ENCODE peak calls at places on chromosomes 11 and 22, in nine cellular contexts. Y is HFF-Myc, J is A673, W is coronary artery, P is fibroblast of lung, V is AG09309, E is A549, R is astrocyte, T is bronchial epithelial cell. K is an unnamed sample.

GRCh38 chr22:35743466-35743865 is 25.8 kb downstream of the APOL5 start:
- DNase-seq in Y (no peak), R (no peak), W (no peak), E (no peak), T (no peak), J (no peak), P (peak; percentile 13), V (no peak), K (no peak)

GRCh38 chr22:32584650-32585049 is 110.0 kb downstream of the FBXO7 start:
- DNase-seq in R (peak; percentile 66), P (peak; percentile 72), T (no peak), V (no peak), W (no peak), J (no peak), E (no peak), Y (no peak), K (no peak)

GRCh38 chr11:108562746-108563581 is 30.6 kb downstream of the EXPH5 start:
- DNase-seq in V (no peak), P (peak; percentile 31), E (no peak), R (peak; percentile 15), T (peak; percentile 34), Y (no peak), W (no peak), J (no peak), K (no peak)

GRCh38 chr11:36672815-36673450 is 74.9 kb upstream of the RAG2 start:
- DNase-seq in Y (peak; percentile 26), P (peak; percentile 39), R (peak; percentile 36), T (peak; percentile 47), V (peak; percentile 20), J (peak; percentile 83), W (no peak), E (no peak), K (peak; percentile 55)

GRCh38 chr11:125088123-125088522 is 23.3 kb downstream of the TMEM218 start:
- DNase-seq in W (no peak), E (no peak), J (no peak), V (no peak), R (no peak), P (no peak), T (no peak), Y (no peak), K (no peak)

GRCh38 chr11:100680070-100680469 is 7.0 kb upstream of the ARHGAP42 start:
- DNase-seq in R (no peak), E (no peak), W (no peak), V (no peak), J (no peak), Y (no peak), T (no peak), P (no peak), K (no peak)

GRCh38 chr11:45079943-45080719 is 66.3 kb upstream of the PRDM11 start:
- DNase-seq in V (no peak), E (no peak), T (no peak), P (no peak), W (no peak), R (no peak), Y (no peak), J (no peak), K (peak; percentile 63)

GRCh38 chr22:27989758-27990450 is 70.8 kb upstream of the PITPNB start:
- DNase-seq in P (no peak), W (peak; percentile 58), R (no peak), Y (no peak), E (no peak), J (no peak), V (no peak), T (no peak), K (no peak)

GRCh38 chr11:64235427-64236161 is 1.2 kb downstream of the VEGFB start:
- DNase-seq in Y (no peak), V (no peak), P (no peak), T (no peak), R (no peak), E (no peak), W (no peak), J (no peak), K (no peak)

GRCh38 chr11:125300791-125301218 is 136.3 kb downstream of the PKNOX2 start:
- DNase-seq in E (peak; percentile 8), J (no peak), W (no peak), V (peak; percentile 40), T (peak; percentile 85), Y (peak; percentile 40), R (peak; percentile 91), P (peak; percentile 93), K (no peak)

GRCh38 chr11:117808768-117809167 is 11.8 kb upstream of the DSCAML1 start:
- DNase-seq in E (no peak), Y (no peak), V (no peak), T (no peak), J (no peak), W (no peak), P (no peak), R (no peak), K (no peak)

GRCh38 chr11:120032766-120033390 is 105.0 kb downstream of the TRIM29 start:
- DNase-seq in P (no peak), T (no peak), Y (no peak), E (no peak), W (peak; percentile 50), J (no peak), V (no peak), R (no peak), K (no peak)

GRCh38 chr11:1553808-1554594 is 18.1 kb downstream of the DUSP8 start:
- DNase-seq in E (no peak), R (no peak), V (no peak), W (no peak), Y (no peak), J (no peak), P (no peak), T (no peak), K (no peak)
- TF ChIP-seq CTCF in E (no peak), R (no peak), V (no peak), W (no peak), Y (no peak), J (no peak), P (no peak), T (peak; percentile 30), K (no peak)

DNA sequence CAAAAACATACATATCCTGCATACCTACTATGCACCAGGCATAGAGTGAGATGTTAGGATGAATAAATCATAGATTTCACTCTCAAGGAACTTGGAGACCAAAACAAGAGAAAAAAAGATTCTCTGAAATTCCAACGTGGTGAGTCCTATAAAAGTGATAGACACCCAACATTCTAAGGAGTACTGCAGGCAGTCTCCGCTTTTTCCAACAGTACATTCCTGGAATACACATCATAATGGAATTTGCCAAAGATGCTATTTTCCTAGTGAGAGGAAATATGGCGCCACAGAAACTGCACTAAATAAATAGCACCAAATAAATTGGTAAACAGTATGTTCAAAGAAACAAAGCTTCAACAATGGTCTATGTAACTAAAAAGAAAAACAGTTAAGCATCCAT is 6.0 kb downstream of the TMEM123 start:
- DNase-seq in V (no peak), W (no peak), J (no peak), T (peak; percentile 52), R (peak; percentile 82), E (peak; percentile 32), Y (no peak), P (peak; percentile 87), K (no peak)
- TF ChIP-seq CTCF in V (no peak), W (no peak), J (no peak), T (no peak), R (no peak), E (no peak), Y (no peak), P (no peak), K (no peak)

GRCh38 chr11:70381872-70382842 is 16.2 kb upstream of the CTTN start:
- DNase-seq in Y (no peak), J (peak; percentile 75), R (peak; percentile 87), E (peak; percentile 69), W (no peak), V (peak; percentile 54), P (peak; percentile 87), T (no peak), K (no peak)

GRCh38 chr11:70377645-70378044 is 20.7 kb upstream of the CTTN start:
- DNase-seq in P (no peak), Y (no peak), V (no peak), T (no peak), J (no peak), E (no peak), W (no peak), R (no peak), K (no peak)

GRCh38 chr11:70376621-70377020 is 21.7 kb upstream of the CTTN start:
- DNase-seq in W (no peak), P (no peak), J (no peak), V (no peak), Y (no peak), R (no peak), T (no peak), E (no peak), K (no peak)

GRCh38 chr11:70381350-70381749 is 17.0 kb upstream of the CTTN start:
- DNase-seq in W (no peak), P (no peak), J (no peak), R (no peak), E (no peak), Y (no peak), T (no peak), V (no peak), K (no peak)

GRCh38 chr11:70378506-70379134 is 19.7 kb upstream of the CTTN start:
- DNase-seq in R (no peak), V (no peak), J (no peak), P (no peak), T (no peak), E (no peak), Y (no peak), W (no peak), K (peak; percentile 15)
- TF ChIP-seq CTCF in R (no peak), V (peak; percentile 10), J (no peak), P (no peak), T (peak; percentile 14), E (peak; percentile 18), Y (peak; percentile 17), W (no peak), K (peak; percentile 7)

GRCh38 chr11:32487270-32487669 is 51.9 kb upstream of the WT1 start:
- DNase-seq in W (no peak), T (no peak), E (peak; percentile 41), V (no peak), Y (no peak), J (peak; percentile 58), P (no peak), R (no peak), K (peak; percentile 3)
- TF ChIP-seq CTCF in W (no peak), T (peak; percentile 22), E (no peak), V (peak; percentile 15), Y (peak; percentile 9), J (peak; percentile 55), P (peak; percentile 24), R (no peak), K (peak; percentile 23)